ENCODE peak calls at places on chromosomes 7 and 10, in four cellular contexts. One of them, this sample, is unnamed. For H3K4me1, the result is how much of the 10 kb centered on the place peaks cover.

GRCh38 chr10:111360260-111360925 is 283.6 kb downstream of the ADRA2A start:
- DNase-seq in HepG2: peak
- DNase-seq in esophagus muscularis mucosa: peak
- DNase-seq in HCT116: peak
- DNase-seq in this sample: no peak

GRCh38 chr10:113153493-113154127 is 203.6 kb downstream of the TCF7L2 start:
- DNase-seq in HepG2: no peak
- DNase-seq in HCT116: no peak
- DNase-seq in esophagus muscularis mucosa: no peak
- DNase-seq in this sample: no peak

GRCh38 chr7:70696139-70696782 is 435.7 kb upstream of the GALNT17 start:
- DNase-seq in HCT116: no peak
- DNase-seq in esophagus muscularis mucosa: no peak
- DNase-seq in HepG2: no peak
- DNase-seq in this sample: no peak

GRCh38 chr7:130553398-130554029 is 61.6 kb downstream of the MEST start:
- DNase-seq in esophagus muscularis mucosa: no peak
- DNase-seq in HepG2: no peak
- DNase-seq in HCT116: no peak
- DNase-seq in this sample: no peak

GRCh38 chr7:118045629-118046028 is 138.3 kb upstream of the LSM8 start:
- DNase-seq in HCT116: no peak
- DNase-seq in esophagus muscularis mucosa: no peak
- DNase-seq in HepG2: no peak
- DNase-seq in this sample: no peak

GRCh38 chr7:19648791-19649190 is 60.0 kb downstream of the POLR1F start:
- DNase-seq in HCT116: no peak
- DNase-seq in HepG2: no peak
- DNase-seq in esophagus muscularis mucosa: no peak
- DNase-seq in this sample: no peak

GRCh38 chr10:6958723-6959122 is 378.6 kb upstream of the PRKCQ start:
- DNase-seq in HepG2: no peak
- DNase-seq in esophagus muscularis mucosa: no peak
- DNase-seq in HCT116: no peak
- DNase-seq in this sample: no peak

GRCh38 chr7:29563590-29564454 is at the start of gene PRR15:
- DNase-seq in esophagus muscularis mucosa: no peak
- DNase-seq in HepG2: peak
- DNase-seq in HCT116: peak
- DNase-seq in this sample: no peak

GRCh38 chr7:113071465-113071864 is 15.2 kb downstream of the GPR85 start:
- DNase-seq in esophagus muscularis mucosa: no peak
- DNase-seq in HepG2: no peak
- DNase-seq in HCT116: no peak
- DNase-seq in this sample: no peak

GRCh38 chr10:101284171-101285092 is 55.2 kb upstream of the LBX1 start:
- DNase-seq in HCT116: no peak
- DNase-seq in esophagus muscularis mucosa: no peak
- DNase-seq in HepG2: no peak
- DNase-seq in this sample: no peak

GRCh38 chr10:62214364-62214874 is 54.2 kb downstream of the RTKN2 start:
- DNase-seq in HepG2: no peak
- DNase-seq in HCT116: no peak
- DNase-seq in esophagus muscularis mucosa: no peak
- DNase-seq in this sample: no peak

GRCh38 chr10:23192741-23193434 is 776 bp downstream of the PTF1A start:
- DNase-seq in esophagus muscularis mucosa: peak
- DNase-seq in HepG2: no peak
- DNase-seq in HCT116: no peak
- DNase-seq in this sample: peak

GRCh38 chr10:101291254-101292193 is 62.3 kb upstream of the LBX1 start:
- DNase-seq in esophagus muscularis mucosa: no peak
- DNase-seq in HepG2: peak
- DNase-seq in HCT116: no peak
- DNase-seq in this sample: no peak

GRCh38 chr7:91850455-91850854 is 30.0 kb downstream of the MTERF1 start:
- DNase-seq in HCT116: peak
- DNase-seq in HepG2: no peak
- DNase-seq in esophagus muscularis mucosa: no peak
- DNase-seq in this sample: no peak

GRCh38 chr10:47241946-47242900 is 57.8 kb upstream of the GDF10 start:
- DNase-seq in esophagus muscularis mucosa: no peak
- DNase-seq in HCT116: no peak
- DNase-seq in HepG2: no peak
- DNase-seq in this sample: peak

GRCh38 chr7:135743907-135744789 is 4.5 kb downstream of the FAM180A start:
- DNase-seq in esophagus muscularis mucosa: no peak
- DNase-seq in HCT116: no peak
- DNase-seq in HepG2: no peak
- DNase-seq in this sample: no peak

GRCh38 chr10:48476279-48476982 is 128.4 kb downstream of the ARHGAP22 start:
- DNase-seq in HCT116: no peak
- DNase-seq in esophagus muscularis mucosa: no peak
- DNase-seq in HepG2: no peak
- DNase-seq in this sample: no peak

GRCh38 chr10:28120043-28120749 is 121.3 kb upstream of the ODAD2 start:
- DNase-seq in HepG2: no peak
- DNase-seq in esophagus muscularis mucosa: no peak
- DNase-seq in HCT116: peak
- DNase-seq in this sample: no peak

GRCh38 chr10:113162960-113163359 is 212.9 kb downstream of the TCF7L2 start:
- DNase-seq in HepG2: no peak
- DNase-seq in HCT116: no peak
- DNase-seq in esophagus muscularis mucosa: no peak
- DNase-seq in this sample: no peak

GRCh38 chr7:91771394-91771793 is 109.1 kb downstream of the MTERF1 start:
- DNase-seq in esophagus muscularis mucosa: no peak
- DNase-seq in HCT116: no peak
- DNase-seq in HepG2: no peak
- DNase-seq in this sample: no peak

GRCh38 chr7:27438878-27439589 is 196.4 kb downstream of the EVX1 start:
- DNase-seq in HCT116: no peak
- DNase-seq in esophagus muscularis mucosa: peak
- DNase-seq in HepG2: no peak
- DNase-seq in this sample: no peak

GRCh38 chr7:151408839-151409554 is 841 bp downstream of the WDR86 start:
- DNase-seq in HepG2: peak
- DNase-seq in HCT116: no peak
- DNase-seq in esophagus muscularis mucosa: no peak
- DNase-seq in this sample: no peak
- TF ChIP-seq POLR2AphosphoS5 in HepG2: no peak
- TF ChIP-seq POLR2AphosphoS5 in HCT116: no peak
- TF ChIP-seq POLR2AphosphoS5 in esophagus muscularis mucosa: peak
- TF ChIP-seq POLR2AphosphoS5 in this sample: no peak

GRCh38 chr7:37360469-37360868 is 88.2 kb downstream of the ELMO1 start:
- DNase-seq in HCT116: no peak
- DNase-seq in esophagus muscularis mucosa: no peak
- DNase-seq in HepG2: no peak
- DNase-seq in this sample: no peak

GRCh38 chr7:37359662-37360444 is 88.8 kb downstream of the ELMO1 start:
- DNase-seq in HCT116: no peak
- DNase-seq in HepG2: no peak
- DNase-seq in esophagus muscularis mucosa: peak
- DNase-seq in this sample: no peak

GRCh38 chr7:37359180-37359579 is 89.5 kb downstream of the ELMO1 start:
- DNase-seq in esophagus muscularis mucosa: no peak
- DNase-seq in HCT116: no peak
- DNase-seq in HepG2: no peak
- DNase-seq in this sample: no peak

GRCh38 chr7:37354661-37355131 is 94.0 kb downstream of the ELMO1 start:
- DNase-seq in HepG2: no peak
- DNase-seq in HCT116: no peak
- DNase-seq in esophagus muscularis mucosa: peak
- DNase-seq in this sample: peak

DNA sequence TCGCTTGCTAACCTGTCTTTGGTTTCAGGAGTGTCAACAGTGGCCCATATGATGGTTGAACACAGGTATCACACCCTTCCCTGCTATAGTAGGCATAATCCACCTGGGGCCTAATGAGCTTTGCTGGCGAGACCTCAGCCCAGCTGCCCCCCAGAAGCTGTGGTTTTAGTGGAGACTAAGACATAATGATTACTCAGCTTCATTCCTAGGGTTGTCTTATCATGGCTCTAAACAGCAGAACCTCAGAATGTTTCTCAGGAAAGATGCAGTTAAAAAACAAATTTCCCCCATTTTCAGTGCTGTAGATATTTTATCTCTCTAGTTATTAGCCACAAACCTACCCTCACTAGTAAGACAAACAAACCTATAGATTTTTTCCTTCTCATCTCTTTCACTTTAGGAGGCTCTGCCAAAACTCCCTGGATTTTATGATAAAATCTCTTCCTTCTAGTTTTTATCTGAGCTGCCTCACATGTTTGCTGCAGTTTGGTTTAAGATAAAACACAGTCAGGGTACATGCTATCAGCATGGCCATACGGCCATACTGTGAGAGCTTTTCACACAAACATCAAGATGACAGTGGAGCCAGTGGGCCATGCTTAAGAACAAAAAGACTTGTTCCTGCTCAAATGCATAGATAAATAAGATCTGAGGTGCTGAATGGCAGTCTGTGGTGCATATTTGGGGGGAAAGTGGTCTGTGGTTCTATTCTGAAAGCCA is 91.2 kb downstream of the ELMO1 start:
- DNase-seq in HCT116: no peak
- DNase-seq in HepG2: no peak
- DNase-seq in esophagus muscularis mucosa: no peak
- DNase-seq in this sample: no peak
- H3K4me1 ChIP-seq in HCT116: under half
- H3K4me1 ChIP-seq in HepG2: under half
- H3K4me1 ChIP-seq in esophagus muscularis mucosa: under half
- H3K4me1 ChIP-seq in this sample: under half

DNA sequence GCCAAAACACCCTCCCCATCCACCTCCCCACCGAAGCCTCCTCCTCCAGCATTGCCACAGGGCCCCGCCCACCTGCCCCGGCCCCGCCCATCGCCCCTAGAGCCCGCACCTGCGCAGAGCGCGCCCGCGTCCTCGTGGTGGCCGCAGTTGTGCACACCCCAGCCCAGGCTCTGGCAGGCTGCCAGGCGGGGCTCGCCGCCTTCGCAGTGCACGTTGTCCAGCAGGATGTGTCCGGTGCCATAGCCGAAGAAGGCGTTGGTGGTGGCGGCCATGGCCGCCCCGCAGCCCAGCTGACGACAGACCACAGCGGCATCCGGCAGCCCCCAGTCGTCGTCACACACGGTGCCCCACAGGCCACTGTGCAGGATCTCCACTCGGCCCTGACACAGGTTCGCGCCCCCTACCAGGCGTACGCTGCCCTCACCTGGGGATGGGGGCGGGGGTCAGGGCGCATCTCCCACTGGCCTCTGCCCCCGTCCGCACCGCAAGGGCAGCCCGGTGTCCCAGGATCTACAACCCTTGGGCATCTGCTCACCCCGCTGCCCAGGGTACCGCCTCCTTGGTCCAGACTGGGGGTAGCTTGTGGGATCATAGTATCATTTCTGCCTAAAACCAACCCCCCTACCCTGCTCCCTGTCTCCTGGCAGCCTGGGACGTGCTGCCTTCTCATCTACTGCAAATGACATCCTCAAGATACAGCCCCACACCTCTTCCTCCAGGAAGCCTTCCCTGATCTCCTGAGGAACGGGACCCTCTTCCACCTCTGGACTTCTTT is 11.9 kb downstream of the SSC4D start:
- DNase-seq in esophagus muscularis mucosa: no peak
- DNase-seq in HCT116: no peak
- DNase-seq in HepG2: no peak
- DNase-seq in this sample: no peak
- TF ChIP-seq POLR2AphosphoS5 in esophagus muscularis mucosa: peak
- TF ChIP-seq POLR2AphosphoS5 in HCT116: peak
- TF ChIP-seq POLR2AphosphoS5 in HepG2: no peak
- TF ChIP-seq POLR2AphosphoS5 in this sample: peak

GRCh38 chr10:79095316-79095715 is 26.6 kb downstream of the ZMIZ1 start:
- DNase-seq in HepG2: no peak
- DNase-seq in HCT116: no peak
- DNase-seq in esophagus muscularis mucosa: no peak
- DNase-seq in this sample: no peak
- H3K4me1 ChIP-seq in HepG2: half or more
- H3K4me1 ChIP-seq in HCT116: under half
- H3K4me1 ChIP-seq in esophagus muscularis mucosa: half or more
- H3K4me1 ChIP-seq in this sample: half or more

GRCh38 chr10:4851846-4852245 is 25.8 kb downstream of the AKR1E2 start:
- DNase-seq in HepG2: no peak
- DNase-seq in HCT116: no peak
- DNase-seq in esophagus muscularis mucosa: peak
- DNase-seq in this sample: no peak
- TF ChIP-seq POLR2AphosphoS5 in HepG2: no peak
- TF ChIP-seq POLR2AphosphoS5 in HCT116: no peak
- TF ChIP-seq POLR2AphosphoS5 in esophagus muscularis mucosa: no peak
- TF ChIP-seq POLR2AphosphoS5 in this sample: no peak

DNA sequence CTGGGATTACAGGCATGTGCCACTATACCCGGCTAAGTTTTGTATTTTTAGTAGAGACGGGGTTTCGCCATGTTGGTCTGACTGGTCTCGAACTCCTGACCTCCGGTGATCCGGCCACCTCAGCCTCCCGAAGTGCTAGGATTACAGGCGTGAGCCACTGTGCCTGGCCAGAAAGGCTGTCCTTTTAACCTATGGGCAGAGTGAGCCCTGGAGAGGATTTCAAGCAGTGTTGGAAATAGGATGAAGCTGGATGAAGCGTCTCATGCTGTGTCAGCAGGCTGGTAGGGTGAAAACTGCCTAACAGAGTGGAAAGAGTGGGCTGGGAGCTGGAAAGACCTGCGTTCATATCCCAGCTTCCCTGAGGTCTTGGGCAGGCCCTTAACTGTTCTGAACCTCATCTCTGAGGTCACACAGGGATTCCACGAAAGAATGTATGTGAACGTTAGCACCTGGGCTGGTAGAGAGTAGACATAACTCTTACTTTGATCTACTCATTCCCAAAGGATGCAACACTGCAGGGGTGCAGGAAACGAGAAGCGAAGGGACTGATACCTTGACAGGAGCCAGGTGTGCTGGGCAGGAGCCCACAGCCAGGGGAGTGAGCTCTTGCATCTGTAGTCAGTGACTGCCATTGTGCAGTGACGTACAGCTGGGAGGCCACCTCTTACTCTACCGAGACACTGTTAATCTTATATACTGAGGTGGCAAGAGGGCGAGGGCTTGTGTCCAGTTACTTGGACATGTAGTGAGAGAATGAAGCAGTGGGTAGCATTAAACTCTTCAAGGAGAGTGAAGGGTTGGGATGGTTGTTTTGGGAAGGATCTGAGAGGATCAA is 34.2 kb downstream of the WBP1L start:
- DNase-seq in HCT116: no peak
- DNase-seq in HepG2: no peak
- DNase-seq in esophagus muscularis mucosa: no peak
- DNase-seq in this sample: no peak
- H3K4me1 ChIP-seq in HCT116: under half
- H3K4me1 ChIP-seq in HepG2: half or more
- H3K4me1 ChIP-seq in esophagus muscularis mucosa: half or more
- H3K4me1 ChIP-seq in this sample: half or more